ENCODE peak calls at places on chromosome 2, in eight cellular contexts. C is anterior cingulate cortex; R is AG08396; P is cardiac muscle cell; I is sigmoid colon; F is Karpas-422; U is stimulated activated CD4-positive, alpha-beta T cell treated with anti-CD3 and anti-CD28 coated beads, Interleukin-4, amount 100 ng/mL, for 1 hour; E is heart right ventricle. H is an unnamed sample.

GRCh38 chr2:216059233-216059834 is 22.3 kb downstream of the PECR start:
- DNase-seq in C (no peak), R (no peak), P (no peak), I (no peak), F (peak), U (no peak), E (no peak), H (no peak)

GRCh38 chr2:60507211-60507810 is 46.1 kb downstream of the BCL11A start:
- DNase-seq in C (no peak), R (no peak), P (no peak), I (no peak), F (no peak), U (no peak), E (no peak), H (no peak)

GRCh38 chr2:170815746-170816498 is 765 bp upstream of the GAD1 start:
- DNase-seq in C (peak), R (peak), P (peak), I (no peak), F (peak), U (peak), E (peak), H (no peak)

GRCh38 chr2:229910832-229911412 is 10.9 kb downstream of the TRIP12 start:
- DNase-seq in C (peak), R (no peak), P (no peak), I (no peak), F (peak), U (no peak), E (no peak), H (no peak)

GRCh38 chr2:72627059-72627458 is 198.8 kb downstream of the EXOC6B start:
- DNase-seq in C (no peak), R (no peak), P (no peak), I (no peak), F (no peak), U (no peak), E (no peak), H (no peak)

GRCh38 chr2:126703311-126703710 is 47.4 kb downstream of the GYPC start:
- DNase-seq in C (no peak), R (no peak), P (no peak), I (no peak), F (no peak), U (no peak), E (no peak), H (no peak)

GRCh38 chr2:101188683-101189405 is 37.7 kb upstream of the TBC1D8 start:
- DNase-seq in C (no peak), R (peak), P (peak), I (no peak), F (no peak), U (no peak), E (no peak), H (no peak)

GRCh38 chr2:176419591-176420071 is 150.4 kb downstream of the MTX2 start:
- DNase-seq in C (no peak), R (peak), P (peak), I (no peak), F (peak), U (no peak), E (no peak), H (no peak)

GRCh38 chr2:144426355-144426754 is 93.6 kb downstream of the ZEB2 start:
- DNase-seq in C (no peak), R (no peak), P (no peak), I (no peak), F (no peak), U (no peak), E (no peak), H (no peak)

GRCh38 chr2:42216712-42217111 is 47.6 kb downstream of the EML4 start:
- DNase-seq in C (no peak), R (peak), P (peak), I (no peak), F (no peak), U (no peak), E (no peak), H (no peak)

GRCh38 chr2:54271843-54272600 is 16.0 kb upstream of the TSPYL6 start:
- DNase-seq in C (no peak), R (no peak), P (no peak), I (no peak), F (peak), U (no peak), E (no peak), H (no peak)

GRCh38 chr2:38013158-38013752 is 62.7 kb downstream of the CYP1B1 start:
- DNase-seq in C (no peak), R (peak), P (peak), I (no peak), F (no peak), U (no peak), E (no peak), H (no peak)

GRCh38 chr2:162475661-162476060 is 131.7 kb downstream of the GCA start:
- DNase-seq in C (peak), R (no peak), P (no peak), I (no peak), F (no peak), U (no peak), E (no peak), H (no peak)

GRCh38 chr2:23208339-23208738 is 176.6 kb upstream of the KLHL29 start:
- DNase-seq in C (no peak), R (no peak), P (no peak), I (no peak), F (no peak), U (no peak), E (no peak), H (no peak)

GRCh38 chr2:187656123-187656522 is 101.9 kb upstream of the TFPI start:
- DNase-seq in C (no peak), R (no peak), P (no peak), I (no peak), F (no peak), U (no peak), E (no peak), H (no peak)

GRCh38 chr2:97963079-97963406 is 32.7 kb downstream of the TMEM131 start:
- DNase-seq in C (no peak), R (no peak), P (no peak), I (no peak), F (no peak), U (no peak), E (no peak), H (no peak)

GRCh38 chr2:215799194-215799593 is 214.2 kb downstream of the MREG start:
- DNase-seq in C (no peak), R (no peak), P (no peak), I (no peak), F (no peak), U (no peak), E (no peak), H (no peak)

GRCh38 chr2:211170843-211171242 is 614.4 kb downstream of the CPS1 start:
- DNase-seq in C (no peak), R (no peak), P (no peak), I (no peak), F (no peak), U (no peak), E (no peak), H (no peak)